ENCODE peak calls at places on chromosome 10, in eight cellular contexts. N is OCI-LY7; Y is GM12878; O is CD8-positive, alpha-beta T cell; F is A549; Q is IMR-90; X is Peyer's patch; G is tibial artery. H is an unnamed sample.

GRCh38 chr10:103507235-103508191 is 14.0 kb downstream of the NEURL1 start:
- DNase-seq in N (peak; percentile 85), Y (no peak), O (no peak), F (no peak), Q (no peak), X (no peak), G (no peak), H (no peak)

GRCh38 chr10:125692932-125693847 is 10.2 kb upstream of the TEX36 start:
- DNase-seq in N (no peak), Y (no peak), O (no peak), F (no peak), Q (peak; percentile 7), X (no peak), G (no peak), H (no peak)

GRCh38 chr10:7417103-7417623 is 6.3 kb upstream of the SFMBT2 start:
- DNase-seq in N (peak; percentile 61), Y (no peak), O (no peak), F (no peak), Q (peak; percentile 64), X (no peak), G (no peak), H (no peak)

GRCh38 chr10:33115720-33116119 is 157.7 kb upstream of the ITGB1 start:
- DNase-seq in N (no peak), Y (no peak), O (no peak), F (no peak), Q (peak; percentile 63), X (no peak), G (no peak), H (no peak)

GRCh38 chr10:129864601-129865126 is 99.4 kb downstream of the EBF3 start:
- DNase-seq in N (no peak), Y (no peak), O (no peak), F (no peak), Q (peak; percentile 2), X (no peak), G (no peak), H (no peak)

GRCh38 chr10:69438531-69439349 is 12.5 kb upstream of the TSPAN15 start:
- DNase-seq in N (no peak), Y (no peak), O (no peak), F (peak; percentile 77), Q (peak; percentile 16), X (no peak), G (no peak), H (no peak)

GRCh38 chr10:86646532-86646931 is 7.8 kb upstream of the OPN4 start:
- DNase-seq in N (no peak), Y (no peak), O (no peak), F (no peak), Q (no peak), X (peak; percentile 3), G (peak; percentile 14), H (no peak)

GRCh38 chr10:56348101-56348500 is 13.0 kb downstream of the ZWINT start:
- DNase-seq in N (no peak), Y (no peak), O (no peak), F (no peak), Q (no peak), X (no peak), G (no peak), H (no peak)

GRCh38 chr10:42975558-42976352 is 101.1 kb upstream of the RET start:
- DNase-seq in N (peak; percentile 7), Y (no peak), O (no peak), F (peak; percentile 14), Q (no peak), X (no peak), G (peak; percentile 15), H (no peak)

GRCh38 chr10:49312291-49312869 is 13.4 kb downstream of the C10orf71 start:
- DNase-seq in N (no peak), Y (no peak), O (no peak), F (no peak), Q (no peak), X (no peak), G (no peak), H (peak; percentile 16)

GRCh38 chr10:43420369-43421200 is 11.6 kb upstream of the HNRNPF start:
- DNase-seq in N (peak; percentile 86), Y (no peak), O (peak; percentile 64), F (peak; percentile 49), Q (peak; percentile 78), X (peak; percentile 79), G (peak; percentile 92), H (peak; percentile 94)

GRCh38 chr10:35378547-35379210 is 42.4 kb downstream of the CCNY start:
- DNase-seq in N (peak; percentile 42), Y (no peak), O (no peak), F (no peak), Q (peak; percentile 60), X (no peak), G (no peak), H (no peak)

GRCh38 chr10:104417629-104418292 is 64.1 kb downstream of the CFAP58 start:
- DNase-seq in N (no peak), Y (no peak), O (no peak), F (no peak), Q (no peak), X (no peak), G (no peak), H (no peak)

GRCh38 chr10:50981904-50982303 is 92.4 kb upstream of the PRKG1 start:
- DNase-seq in N (no peak), Y (no peak), O (no peak), F (no peak), Q (no peak), X (no peak), G (no peak), H (no peak)

GRCh38 chr10:34723746-34724145 is 91.3 kb downstream of the PARD3 start:
- DNase-seq in N (no peak), Y (no peak), O (no peak), F (no peak), Q (peak; percentile 78), X (no peak), G (peak; percentile 38), H (no peak)

GRCh38 chr10:95513941-95514392 is 47.2 kb downstream of the SORBS1 start:
- DNase-seq in N (no peak), Y (no peak), O (no peak), F (peak; percentile 39), Q (peak; percentile 10), X (no peak), G (peak; percentile 68), H (peak; percentile 76)

GRCh38 chr10:127472976-127473375 is 76.1 kb upstream of the NPS start:
- DNase-seq in N (no peak), Y (no peak), O (no peak), F (no peak), Q (no peak), X (no peak), G (no peak), H (no peak)

GRCh38 chr10:75395171-75395954 is 6.2 kb downstream of the ZNF503 start:
- DNase-seq in N (no peak), Y (no peak), O (no peak), F (peak; percentile 65), Q (peak; percentile 48), X (no peak), G (peak; percentile 27), H (peak; percentile 79)

GRCh38 chr10:47371629-47372485 is 12.2 kb downstream of the ZNF488 start:
- DNase-seq in N (no peak), Y (no peak), O (no peak), F (no peak), Q (no peak), X (no peak), G (peak; percentile 4), H (no peak)

GRCh38 chr10:34967411-34967880 is 122.7 kb downstream of the CUL2 start:
- DNase-seq in N (no peak), Y (no peak), O (no peak), F (no peak), Q (peak; percentile 38), X (no peak), G (no peak), H (no peak)

GRCh38 chr10:98536551-98536950 is 89.8 kb upstream of the HPS1 start:
- DNase-seq in N (no peak), Y (no peak), O (no peak), F (peak; percentile 5), Q (peak; percentile 3), X (no peak), G (no peak), H (no peak)

GRCh38 chr10:106481598-106481997 is 682.9 kb downstream of the SORCS1 start:
- DNase-seq in N (no peak), Y (no peak), O (no peak), F (no peak), Q (no peak), X (no peak), G (no peak), H (no peak)
- H3K9me3 ChIP-seq in N (no peaks in the 10 kb centered on the region), Y (no peaks in the 10 kb centered on the region), O (no peaks in the 10 kb centered on the region), F (peaks cover 3% of the 10 kb centered on the region), Q (no peaks in the 10 kb centered on the region), X (no peaks in the 10 kb centered on the region), G (no peaks in the 10 kb centered on the region), H (no peaks in the 10 kb centered on the region)

DNA sequence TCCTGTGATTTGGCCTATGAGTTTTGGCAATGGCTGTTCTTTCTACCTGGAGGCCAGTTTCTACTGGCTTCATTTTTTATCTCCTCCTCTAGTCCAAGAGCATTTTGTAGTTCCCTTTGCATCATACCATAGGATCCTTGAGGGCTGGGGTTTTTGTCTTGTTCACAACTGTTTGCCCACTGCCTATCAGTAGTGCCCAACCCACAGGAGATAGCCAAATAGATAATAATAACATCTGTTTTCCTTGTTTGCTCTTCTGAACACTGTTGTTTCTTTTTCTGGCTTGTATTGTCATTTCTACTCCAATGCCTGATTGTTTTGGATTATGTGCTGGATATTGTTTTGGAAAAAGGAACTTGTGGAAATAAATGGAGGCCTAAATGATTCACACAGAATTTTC is 3.4 kb downstream of the CDK1 start:
- DNase-seq in N (no peak), Y (no peak), O (no peak), F (no peak), Q (no peak), X (no peak), G (no peak), H (no peak)
- H3K4me1 ChIP-seq in N (peaks cover 51% of the 10 kb centered on the region), Y (peaks cover 6% of the 10 kb centered on the region), O (no peaks in the 10 kb centered on the region), F (peaks cover 53% of the 10 kb centered on the region), Q (peaks cover 4% of the 10 kb centered on the region), X (no peaks in the 10 kb centered on the region), G (peaks cover 6% of the 10 kb centered on the region), H (peaks cover 4% of the 10 kb centered on the region)

DNA sequence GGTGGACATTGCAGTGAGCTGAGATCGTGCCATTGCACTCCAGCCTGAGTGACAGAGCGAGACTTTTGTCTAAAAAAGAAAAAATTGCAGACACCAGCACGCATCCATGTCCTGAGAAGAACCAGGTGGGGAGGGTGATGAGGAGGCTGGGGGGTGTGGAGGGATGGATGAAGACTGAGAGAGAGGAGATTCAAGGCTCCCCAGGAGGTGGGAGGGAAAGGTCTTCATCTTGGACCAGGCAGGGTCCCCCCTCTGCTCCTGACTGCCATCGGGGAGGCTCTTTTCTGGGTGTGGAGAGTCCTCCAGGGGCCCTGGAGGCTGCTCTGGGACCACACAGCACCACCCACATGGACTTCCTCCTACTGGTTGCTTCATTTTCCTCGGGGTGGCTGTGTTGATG is 1.5 kb downstream of the SCART1 start:
- DNase-seq in N (no peak), Y (no peak), O (no peak), F (no peak), Q (no peak), X (peak; percentile 4), G (no peak), H (no peak)
- H3K9me3 ChIP-seq in N (no peaks in the 10 kb centered on the region), Y (no peaks in the 10 kb centered on the region), O (no peaks in the 10 kb centered on the region), F (peaks cover under 1% of the 10 kb centered on the region), Q (no peaks in the 10 kb centered on the region), X (no peaks in the 10 kb centered on the region), G (no peaks in the 10 kb centered on the region), H (peaks cover under 1% of the 10 kb centered on the region)

DNA sequence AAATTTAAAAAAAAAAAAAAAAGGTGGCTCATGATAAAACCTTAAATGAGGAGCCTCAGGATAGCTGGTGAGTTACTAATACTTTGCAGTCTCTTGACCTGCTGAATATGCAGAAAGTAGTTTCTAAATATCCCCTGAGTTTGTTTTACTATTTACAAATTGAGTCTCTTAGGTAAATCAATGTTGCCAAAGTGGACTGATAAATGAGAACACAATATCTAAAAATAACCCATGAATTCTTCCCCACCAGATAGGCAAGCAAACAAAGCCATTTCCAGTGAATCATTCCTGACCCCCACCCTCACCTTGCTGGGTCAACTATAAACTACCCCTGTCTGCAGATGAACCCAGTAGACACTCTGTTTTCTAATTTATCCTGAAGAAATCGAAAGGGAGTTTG is 78.9 kb downstream of the GFRA1 start:
- DNase-seq in N (no peak), Y (no peak), O (no peak), F (no peak), Q (no peak), X (no peak), G (no peak), H (no peak)
- H3K4me1 ChIP-seq in N (no peaks in the 10 kb centered on the region), Y (no peaks in the 10 kb centered on the region), O (no peaks in the 10 kb centered on the region), F (no peaks in the 10 kb centered on the region), Q (no peaks in the 10 kb centered on the region), X (no peaks in the 10 kb centered on the region), G (no peaks in the 10 kb centered on the region), H (no peaks in the 10 kb centered on the region)

H was measured in psoas muscle.